ENCODE peak calls at places on chromosomes 16 and 17, in nine cellular contexts. One of them, this sample, is unnamed.

GRCh38 chr16:85440744-85441143 is 172.4 kb upstream of the GSE1 start:
- DNase-seq in NAMALWA: no peak
- DNase-seq in activated naive CD4-positive, alpha-beta T cell: no peak
- DNase-seq in NCI-H2029: no peak
- DNase-seq in HS-5: no peak
- DNase-seq in A172: no peak
- DNase-seq in fibroblast of the conjunctiva: no peak
- DNase-seq in iris pigment epithelial cell: no peak
- DNase-seq in CD8-positive, alpha-beta T cell: no peak
- DNase-seq in this sample: no peak

GRCh38 chr17:67280279-67280678 is 35.3 kb upstream of the HELZ start:
- DNase-seq in NCI-H2029: peak
- DNase-seq in iris pigment epithelial cell: no peak
- DNase-seq in HS-5: no peak
- DNase-seq in A172: no peak
- DNase-seq in CD8-positive, alpha-beta T cell: no peak
- DNase-seq in activated naive CD4-positive, alpha-beta T cell: no peak
- DNase-seq in NAMALWA: no peak
- DNase-seq in fibroblast of the conjunctiva: peak
- DNase-seq in this sample: peak

GRCh38 chr17:40548491-40548981 is 16.7 kb downstream of the CCR7 start:
- DNase-seq in fibroblast of the conjunctiva: no peak
- DNase-seq in A172: no peak
- DNase-seq in activated naive CD4-positive, alpha-beta T cell: no peak
- DNase-seq in NAMALWA: no peak
- DNase-seq in CD8-positive, alpha-beta T cell: no peak
- DNase-seq in NCI-H2029: no peak
- DNase-seq in iris pigment epithelial cell: no peak
- DNase-seq in HS-5: no peak
- DNase-seq in this sample: no peak

GRCh38 chr16:82092711-82093110 is 57.7 kb downstream of the HSD17B2 start:
- DNase-seq in fibroblast of the conjunctiva: no peak
- DNase-seq in A172: peak
- DNase-seq in NAMALWA: no peak
- DNase-seq in NCI-H2029: no peak
- DNase-seq in HS-5: no peak
- DNase-seq in CD8-positive, alpha-beta T cell: no peak
- DNase-seq in iris pigment epithelial cell: no peak
- DNase-seq in activated naive CD4-positive, alpha-beta T cell: no peak
- DNase-seq in this sample: no peak

GRCh38 chr16:87982491-87983415 is 31.5 kb downstream of the BANP start:
- DNase-seq in HS-5: no peak
- DNase-seq in NAMALWA: no peak
- DNase-seq in A172: no peak
- DNase-seq in NCI-H2029: no peak
- DNase-seq in activated naive CD4-positive, alpha-beta T cell: no peak
- DNase-seq in iris pigment epithelial cell: no peak
- DNase-seq in fibroblast of the conjunctiva: no peak
- DNase-seq in CD8-positive, alpha-beta T cell: no peak
- DNase-seq in this sample: no peak

GRCh38 chr16:4213721-4214120 is 28.2 kb downstream of the SRL start:
- DNase-seq in NCI-H2029: no peak
- DNase-seq in activated naive CD4-positive, alpha-beta T cell: no peak
- DNase-seq in NAMALWA: no peak
- DNase-seq in A172: no peak
- DNase-seq in HS-5: no peak
- DNase-seq in iris pigment epithelial cell: peak
- DNase-seq in CD8-positive, alpha-beta T cell: no peak
- DNase-seq in fibroblast of the conjunctiva: no peak
- DNase-seq in this sample: no peak

GRCh38 chr17:75502746-75503329 is 12.5 kb downstream of the CASKIN2 start:
- DNase-seq in CD8-positive, alpha-beta T cell: no peak
- DNase-seq in iris pigment epithelial cell: no peak
- DNase-seq in activated naive CD4-positive, alpha-beta T cell: no peak
- DNase-seq in NAMALWA: no peak
- DNase-seq in fibroblast of the conjunctiva: no peak
- DNase-seq in A172: no peak
- DNase-seq in NCI-H2029: no peak
- DNase-seq in HS-5: no peak
- DNase-seq in this sample: no peak

GRCh38 chr16:81456523-81457325 is 12.1 kb downstream of the CMIP start:
- DNase-seq in fibroblast of the conjunctiva: no peak
- DNase-seq in iris pigment epithelial cell: no peak
- DNase-seq in A172: no peak
- DNase-seq in HS-5: no peak
- DNase-seq in CD8-positive, alpha-beta T cell: no peak
- DNase-seq in activated naive CD4-positive, alpha-beta T cell: no peak
- DNase-seq in NAMALWA: no peak
- DNase-seq in NCI-H2029: no peak
- DNase-seq in this sample: no peak

GRCh38 chr16:363110-364090 is 6.9 kb downstream of the MRPL28 start:
- DNase-seq in activated naive CD4-positive, alpha-beta T cell: no peak
- DNase-seq in NCI-H2029: no peak
- DNase-seq in HS-5: no peak
- DNase-seq in NAMALWA: no peak
- DNase-seq in A172: no peak
- DNase-seq in iris pigment epithelial cell: no peak
- DNase-seq in fibroblast of the conjunctiva: no peak
- DNase-seq in CD8-positive, alpha-beta T cell: no peak
- DNase-seq in this sample: no peak

GRCh38 chr16:3187798-3188674 is at the start of gene OR1F1:
- DNase-seq in HS-5: no peak
- DNase-seq in A172: peak
- DNase-seq in NAMALWA: no peak
- DNase-seq in iris pigment epithelial cell: peak
- DNase-seq in CD8-positive, alpha-beta T cell: peak
- DNase-seq in NCI-H2029: no peak
- DNase-seq in activated naive CD4-positive, alpha-beta T cell: no peak
- DNase-seq in fibroblast of the conjunctiva: peak
- DNase-seq in this sample: no peak

GRCh38 chr16:62194828-62195227 is 158.6 kb upstream of the CDH8 start:
- DNase-seq in NCI-H2029: no peak
- DNase-seq in iris pigment epithelial cell: no peak
- DNase-seq in HS-5: no peak
- DNase-seq in NAMALWA: peak
- DNase-seq in CD8-positive, alpha-beta T cell: no peak
- DNase-seq in fibroblast of the conjunctiva: no peak
- DNase-seq in A172: no peak
- DNase-seq in activated naive CD4-positive, alpha-beta T cell: no peak
- DNase-seq in this sample: no peak

GRCh38 chr17:75970011-75970523 is 8.9 kb downstream of the ACOX1 start:
- DNase-seq in HS-5: peak
- DNase-seq in NAMALWA: no peak
- DNase-seq in NCI-H2029: no peak
- DNase-seq in fibroblast of the conjunctiva: no peak
- DNase-seq in iris pigment epithelial cell: peak
- DNase-seq in activated naive CD4-positive, alpha-beta T cell: no peak
- DNase-seq in A172: no peak
- DNase-seq in CD8-positive, alpha-beta T cell: no peak
- DNase-seq in this sample: no peak

GRCh38 chr17:38749222-38750043 is 1.3 kb upstream of the PCGF2 start:
- DNase-seq in A172: peak
- DNase-seq in fibroblast of the conjunctiva: peak
- DNase-seq in activated naive CD4-positive, alpha-beta T cell: no peak
- DNase-seq in CD8-positive, alpha-beta T cell: no peak
- DNase-seq in iris pigment epithelial cell: peak
- DNase-seq in NAMALWA: no peak
- DNase-seq in HS-5: peak
- DNase-seq in NCI-H2029: peak
- DNase-seq in this sample: no peak

GRCh38 chr16:56424791-56425438 is 430 bp downstream of the AMFR start:
- DNase-seq in iris pigment epithelial cell: no peak
- DNase-seq in NAMALWA: peak
- DNase-seq in A172: no peak
- DNase-seq in HS-5: no peak
- DNase-seq in fibroblast of the conjunctiva: no peak
- DNase-seq in NCI-H2029: no peak
- DNase-seq in activated naive CD4-positive, alpha-beta T cell: no peak
- DNase-seq in CD8-positive, alpha-beta T cell: peak
- DNase-seq in this sample: no peak

GRCh38 chr16:20676268-20676828 is 21.1 kb downstream of the ACSM1 start:
- DNase-seq in NAMALWA: no peak
- DNase-seq in iris pigment epithelial cell: no peak
- DNase-seq in A172: no peak
- DNase-seq in CD8-positive, alpha-beta T cell: no peak
- DNase-seq in HS-5: no peak
- DNase-seq in activated naive CD4-positive, alpha-beta T cell: no peak
- DNase-seq in NCI-H2029: peak
- DNase-seq in fibroblast of the conjunctiva: no peak
- DNase-seq in this sample: no peak

GRCh38 chr17:8117980-8118768 is at the start of gene ALOXE3:
- DNase-seq in activated naive CD4-positive, alpha-beta T cell: no peak
- DNase-seq in HS-5: no peak
- DNase-seq in NCI-H2029: no peak
- DNase-seq in A172: peak
- DNase-seq in fibroblast of the conjunctiva: no peak
- DNase-seq in CD8-positive, alpha-beta T cell: no peak
- DNase-seq in NAMALWA: no peak
- DNase-seq in iris pigment epithelial cell: peak
- DNase-seq in this sample: no peak

GRCh38 chr16:88430524-88431446 is 22.3 kb upstream of the ZFPM1 start:
- DNase-seq in fibroblast of the conjunctiva: no peak
- DNase-seq in A172: no peak
- DNase-seq in activated naive CD4-positive, alpha-beta T cell: no peak
- DNase-seq in NAMALWA: no peak
- DNase-seq in HS-5: no peak
- DNase-seq in iris pigment epithelial cell: peak
- DNase-seq in CD8-positive, alpha-beta T cell: peak
- DNase-seq in NCI-H2029: no peak
- DNase-seq in this sample: no peak

GRCh38 chr17:40325156-40326013 is 16.4 kb downstream of the RARA start:
- DNase-seq in iris pigment epithelial cell: no peak
- DNase-seq in NCI-H2029: no peak
- DNase-seq in activated naive CD4-positive, alpha-beta T cell: no peak
- DNase-seq in fibroblast of the conjunctiva: no peak
- DNase-seq in CD8-positive, alpha-beta T cell: no peak
- DNase-seq in A172: no peak
- DNase-seq in NAMALWA: peak
- DNase-seq in HS-5: no peak
- DNase-seq in this sample: no peak

GRCh38 chr17:37676115-37676925 is 33.1 kb upstream of the DDX52 start:
- DNase-seq in HS-5: no peak
- DNase-seq in CD8-positive, alpha-beta T cell: no peak
- DNase-seq in fibroblast of the conjunctiva: no peak
- DNase-seq in NAMALWA: no peak
- DNase-seq in iris pigment epithelial cell: no peak
- DNase-seq in A172: no peak
- DNase-seq in activated naive CD4-positive, alpha-beta T cell: no peak
- DNase-seq in NCI-H2029: no peak
- DNase-seq in this sample: no peak

GRCh38 chr16:28093383-28093725 is 29.8 kb upstream of the GSG1L start:
- DNase-seq in NCI-H2029: no peak
- DNase-seq in NAMALWA: no peak
- DNase-seq in CD8-positive, alpha-beta T cell: no peak
- DNase-seq in A172: no peak
- DNase-seq in iris pigment epithelial cell: no peak
- DNase-seq in fibroblast of the conjunctiva: no peak
- DNase-seq in activated naive CD4-positive, alpha-beta T cell: no peak
- DNase-seq in HS-5: no peak
- DNase-seq in this sample: no peak

This sample was measured in skeletal muscle cell.